ENCODE peak calls at places on chromosomes 4 and X, in eight cellular contexts. M is Peyer's patch, S is adrenal gland, J is AG04450, R is MCF 10A, T is lung, D is SK-N-SH, B is progenitor cell of endocrine pancreas. X is an unnamed sample.

GRCh38 chr4:185721949-185722316 is 90.1 kb downstream of the SORBS2 start:
- DNase-seq in B (no peak), J (no peak), D (no peak), S (peak), R (peak), M (no peak), T (no peak), X (no peak)

GRCh38 chrX:119605398-119605738 is 856 bp downstream of the NKRF start:
- DNase-seq in B (no peak), T (no peak), M (no peak), R (no peak), D (peak), J (no peak), S (peak), X (no peak)

GRCh38 chrX:151596282-151596681 is 32.8 kb downstream of the PASD1 start:
- DNase-seq in B (no peak), R (peak), T (no peak), D (no peak), S (no peak), J (no peak), M (no peak), X (no peak)

GRCh38 chrX:1086444-1087409 is 125.7 kb downstream of the CRLF2 start:
- DNase-seq in D (no peak), T (no peak), R (peak), J (no peak), S (no peak), M (no peak), B (no peak), X (no peak)

GRCh38 chr4:46931981-46932380 is 22.9 kb upstream of the COX7B2 start:
- DNase-seq in T (no peak), S (peak), J (no peak), D (no peak), B (no peak), M (no peak), R (peak), X (no peak)

GRCh38 chr4:133003169-133003568 is 145.9 kb upstream of the PCDH10 start:
- DNase-seq in R (no peak), J (no peak), M (no peak), B (no peak), S (no peak), T (no peak), D (no peak), X (no peak)

GRCh38 chr4:85995361-85995760 is 364.5 kb downstream of the MAPK10 start:
- DNase-seq in R (no peak), D (no peak), T (no peak), J (no peak), M (no peak), B (no peak), S (no peak), X (no peak)

GRCh38 chr4:185004562-185005208 is 13.6 kb upstream of the HELT start:
- DNase-seq in T (no peak), M (no peak), D (no peak), B (no peak), J (no peak), R (no peak), S (no peak), X (no peak)

GRCh38 chrX:23736030-23736429 is 7.0 kb downstream of the ACOT9 start:
- DNase-seq in T (no peak), R (no peak), M (no peak), B (no peak), D (no peak), J (no peak), S (no peak), X (no peak)

GRCh38 chrX:137164329-137164728 is 130.5 kb upstream of the GPR101 start:
- DNase-seq in S (no peak), R (no peak), D (no peak), M (no peak), T (no peak), B (no peak), J (no peak), X (no peak)

DNA sequence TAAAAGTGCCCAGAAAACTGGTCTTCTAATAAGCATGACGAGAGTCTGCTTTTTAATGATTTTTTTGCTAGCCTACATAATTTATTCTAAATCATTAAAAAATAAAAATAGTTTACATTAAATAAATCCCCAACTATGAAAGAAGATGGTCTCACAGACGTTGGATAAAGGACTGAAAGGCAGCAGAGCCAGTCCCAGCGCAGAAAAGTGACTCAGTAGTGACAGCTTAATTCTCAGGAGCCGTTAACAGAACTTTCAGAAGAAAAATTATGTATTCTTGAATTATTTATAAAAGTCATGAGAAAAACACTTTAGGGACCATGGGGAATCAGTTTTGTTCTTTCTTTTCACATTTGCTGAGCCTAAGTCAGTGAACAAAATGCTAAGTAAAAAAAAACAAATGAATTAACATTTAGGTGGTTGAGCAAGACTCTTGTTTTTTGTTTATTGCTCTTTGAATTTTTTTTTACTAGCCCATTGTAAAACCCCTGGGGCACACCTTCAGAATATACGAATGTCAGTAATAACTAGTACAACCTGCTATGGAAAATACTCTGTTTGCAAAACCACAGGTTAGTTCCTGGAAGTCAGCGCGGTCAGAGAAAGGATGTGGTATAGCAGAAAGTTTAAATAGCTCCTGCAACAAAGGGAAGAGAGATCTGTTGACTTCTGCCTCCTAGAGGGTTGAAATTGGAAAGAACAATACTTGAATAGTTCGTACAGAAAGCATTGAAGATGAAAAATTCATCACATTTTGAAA is 50.4 kb upstream of the CCDC160 start:
- DNase-seq in T (no peak), R (no peak), M (no peak), D (no peak), B (no peak), S (no peak), J (no peak), X (no peak)
- TF ChIP-seq CTCF in T (no peak), R (no peak), M (no peak), D (no peak), B (no peak), S (no peak), J (no peak), X (peak)

GRCh38 chr4:78596111-78596742 is 44.7 kb downstream of the ANXA3 start:
- DNase-seq in T (no peak), S (no peak), J (no peak), R (no peak), B (no peak), D (no peak), M (no peak), X (no peak)

GRCh38 chr4:78588894-78589545 is 37.5 kb downstream of the ANXA3 start:
- DNase-seq in B (no peak), D (no peak), J (no peak), T (no peak), M (no peak), R (no peak), S (no peak), X (no peak)

GRCh38 chr4:78591404-78591803 is 39.8 kb downstream of the ANXA3 start:
- DNase-seq in R (no peak), B (no peak), S (no peak), T (no peak), D (no peak), M (no peak), J (no peak), X (no peak)

DNA sequence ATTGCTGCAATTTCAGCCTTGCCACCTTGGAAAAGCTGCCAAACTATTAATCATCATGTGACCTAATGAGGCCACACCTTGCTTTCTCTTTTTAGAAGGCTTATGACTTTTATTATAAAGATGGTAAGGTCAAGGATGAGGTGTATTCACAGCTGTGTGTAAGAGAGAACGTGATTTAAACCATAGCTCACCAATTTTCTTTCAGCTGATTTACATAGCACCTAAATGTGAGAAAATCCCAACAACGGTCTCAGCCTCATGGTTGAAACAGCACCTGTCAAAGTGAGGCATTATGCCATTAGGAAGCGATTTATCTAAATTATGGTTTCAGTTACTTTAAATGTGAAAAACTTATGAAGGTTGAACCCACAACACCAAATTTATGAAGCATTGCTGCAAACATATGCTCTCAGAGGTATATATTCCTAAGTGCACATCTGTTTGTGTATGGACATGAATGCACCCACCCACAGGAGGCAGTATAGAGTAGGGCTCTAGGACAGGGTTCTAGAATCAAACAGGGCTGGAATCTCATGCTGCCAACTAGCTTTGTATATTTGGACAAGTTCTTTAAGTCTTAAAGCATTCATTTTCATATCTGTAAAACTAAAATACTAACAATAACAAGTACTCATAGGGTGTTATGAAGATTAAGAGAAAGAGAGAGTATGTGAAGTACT is 40.7 kb downstream of the ANXA3 start:
- DNase-seq in J (no peak), B (no peak), D (peak), S (no peak), R (peak), M (no peak), T (no peak), X (no peak)
- TF ChIP-seq CTCF in J (peak), B (peak), D (peak), S (peak), R (peak), M (no peak), T (no peak), X (peak)

DNA sequence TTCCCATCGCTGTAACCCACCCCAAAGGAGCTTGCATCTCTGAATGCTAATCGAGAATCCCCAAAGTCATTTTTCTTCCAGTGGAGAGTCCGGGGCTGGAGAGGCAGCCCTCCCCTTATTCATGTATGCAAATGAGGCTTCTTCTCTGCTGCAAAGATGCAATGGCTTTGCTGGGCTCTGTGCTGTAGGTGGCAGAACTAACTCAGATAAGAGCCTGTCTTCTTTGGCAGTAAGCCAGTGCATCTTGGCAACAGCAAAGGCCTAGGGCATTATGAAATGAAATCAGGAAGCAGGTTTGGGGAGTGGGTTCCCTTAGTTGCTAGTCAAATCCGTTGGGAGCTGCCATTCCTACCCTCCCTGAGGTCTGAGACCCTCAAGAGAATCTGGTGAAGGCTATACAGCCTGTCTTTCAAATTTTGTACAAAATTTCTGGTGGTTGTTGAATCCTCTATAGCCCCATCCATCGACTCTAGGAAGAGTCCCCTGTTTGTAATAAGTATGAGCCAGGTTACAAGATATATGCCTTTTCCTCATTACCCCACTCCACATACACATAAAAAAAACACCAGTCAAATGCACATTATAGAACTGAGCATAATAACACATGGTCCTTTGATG is 290.6 kb upstream of the TAPT1 start:
- DNase-seq in R (peak), M (no peak), S (peak), D (peak), B (no peak), T (peak), J (peak), X (no peak)
- TF ChIP-seq CTCF in R (peak), M (no peak), S (peak), D (peak), B (no peak), T (peak), J (peak), X (peak)

GRCh38 chr4:5962416-5962815 is 55.8 kb downstream of the C4orf50 start:
- DNase-seq in D (no peak), M (no peak), B (no peak), J (no peak), S (no peak), T (no peak), R (no peak), X (no peak)
- TF ChIP-seq CTCF in D (no peak), M (no peak), B (no peak), J (no peak), S (no peak), T (no peak), R (no peak), X (no peak)

X was measured in neural crest cell.